ENCODE peak calls at places on chromosomes 12 and 14, in eight cellular contexts. B is K562, D is A549, A is HCT116, Z is endothelial cell of umbilical vein, F is GM12878, W is SK-N-SH, K is H1. J is an unnamed sample. For H3K9me3, the result is how much of the 10 kb centered on the place peaks cover.

GRCh38 chr12:110733089-110733715 is 9.5 kb downstream of the PPP1CC start:
- DNase-seq in Z (no peak), W (no peak), A (no peak), D (no peak), B (no peak), F (no peak), K (no peak), J (no peak)

GRCh38 chr12:112380663-112381420 is 1.4 kb downstream of the HECTD4 start:
- DNase-seq in A (no peak), K (peak), F (no peak), W (peak), Z (peak), B (peak), D (no peak), J (no peak)

GRCh38 chr12:122123051-122123760 is 44.6 kb downstream of the MLXIP start:
- DNase-seq in A (peak), Z (peak), K (peak), B (peak), F (no peak), D (peak), W (peak), J (peak)

GRCh38 chr12:105047303-105047702 is 37.0 kb downstream of the ALDH1L2 start:
- DNase-seq in Z (no peak), K (no peak), W (no peak), B (no peak), F (no peak), D (no peak), A (no peak), J (no peak)

GRCh38 chr14:31943861-31944255 is 133.2 kb upstream of the ARHGAP5 start:
- DNase-seq in Z (no peak), B (no peak), D (no peak), W (no peak), K (no peak), F (no peak), A (no peak), J (no peak)

GRCh38 chr14:76090611-76091010 is 61.1 kb upstream of the GPATCH2L start:
- DNase-seq in W (no peak), B (no peak), F (no peak), K (no peak), A (no peak), Z (no peak), D (no peak), J (no peak)

GRCh38 chr12:108653082-108653516 is 19.4 kb upstream of the SELPLG start:
- DNase-seq in D (no peak), W (no peak), K (no peak), F (no peak), A (no peak), B (no peak), Z (no peak), J (no peak)

GRCh38 chr12:118035194-118036041 is 18.9 kb downstream of the RFC5 start:
- DNase-seq in F (peak), B (no peak), A (no peak), K (no peak), Z (peak), W (peak), D (no peak), J (no peak)

DNA sequence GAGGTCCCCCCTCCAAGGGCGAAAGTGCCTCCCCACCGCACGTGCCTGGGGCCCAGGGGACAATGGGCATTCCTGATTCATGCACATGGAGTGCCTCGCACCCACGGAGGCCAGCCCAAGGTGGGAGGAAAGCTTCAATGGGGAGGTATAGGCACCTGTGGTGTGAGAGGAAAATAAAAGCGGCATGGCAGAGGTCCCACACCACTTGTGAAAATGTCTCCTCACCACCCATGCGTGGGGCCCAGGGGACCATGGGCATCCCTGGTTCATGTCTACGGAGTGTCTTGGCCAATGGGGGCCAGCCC is 384.7 kb downstream of the ALG10 start:
- DNase-seq in B (no peak), K (no peak), F (no peak), W (no peak), A (no peak), D (no peak), Z (no peak), J (no peak)
- H3K9me3 ChIP-seq in B (under half), K (half or more), F (under half), W (under half), A (under half), D (under half), Z (under half), J (half or more)

DNA sequence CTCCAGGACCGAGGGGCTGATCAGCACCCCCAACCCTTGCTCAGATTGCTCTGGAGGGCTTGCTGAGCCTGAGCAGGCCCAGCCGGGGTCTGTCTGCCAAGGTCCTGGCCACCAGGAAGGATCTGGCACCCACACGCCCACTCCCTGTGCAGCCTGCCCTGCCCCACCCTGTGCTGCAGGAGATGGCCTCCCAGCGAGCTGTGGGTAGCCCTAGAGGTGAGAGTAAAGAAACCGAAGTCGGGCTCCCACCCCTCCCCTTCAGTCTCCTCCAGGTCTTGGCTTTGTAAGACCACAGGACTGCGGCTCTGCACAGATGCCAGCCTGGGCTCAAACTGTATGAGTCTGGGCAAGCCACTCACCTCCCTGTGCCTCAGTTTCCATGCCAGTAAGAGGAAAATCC is 307.8 kb downstream of the BCL11B start:
- DNase-seq in W (no peak), D (no peak), B (no peak), A (no peak), F (no peak), K (peak), Z (no peak), J (no peak)
- TF ChIP-seq MAX in W (no peak), D (no peak), B (no peak), A (no peak), F (no peak), K (no peak), Z (no peak), J (no peak)

GRCh38 chr14:95946867-95947266 is 70.2 kb downstream of the TUNAR start:
- DNase-seq in B (no peak), K (no peak), A (no peak), F (no peak), Z (no peak), W (no peak), D (no peak), J (no peak)
- H3K9me3 ChIP-seq in B (under half), K (under half), A (under half), F (under half), Z (under half), W (under half), D (under half), J (under half)

GRCh38 chr12:2228535-2228934 is 175.7 kb downstream of the CACNA1C start:
- DNase-seq in Z (no peak), F (no peak), W (no peak), D (no peak), K (no peak), B (no peak), A (no peak), J (no peak)

GRCh38 chr12:2225736-2226135 is 172.9 kb downstream of the CACNA1C start:
- DNase-seq in D (no peak), F (no peak), W (no peak), B (no peak), Z (no peak), A (no peak), K (no peak), J (no peak)

GRCh38 chr12:2231011-2231595 is 178.3 kb downstream of the CACNA1C start:
- DNase-seq in A (no peak), Z (no peak), D (no peak), K (no peak), B (no peak), F (no peak), W (no peak), J (no peak)

GRCh38 chr12:2229661-2230539 is 177.1 kb downstream of the CACNA1C start:
- DNase-seq in W (no peak), Z (no peak), K (peak), F (no peak), D (no peak), B (peak), A (no peak), J (no peak)

GRCh38 chr12:2227360-2227759 is 174.6 kb downstream of the CACNA1C start:
- DNase-seq in D (no peak), K (no peak), A (no peak), F (no peak), B (no peak), Z (no peak), W (no peak), J (no peak)
- TF ChIP-seq MAX in D (no peak), K (no peak), A (no peak), F (no peak), B (no peak), Z (no peak), W (no peak), J (no peak)

GRCh38 chr14:105836730-105837129 is 310.3 kb downstream of the TMEM121 start:
- DNase-seq in F (no peak), W (no peak), K (no peak), A (no peak), D (no peak), Z (no peak), B (no peak), J (no peak)
- H3K9me3 ChIP-seq in F (under half), W (under half), K (half or more), A (under half), D (under half), Z (under half), B (under half), J (under half)

GRCh38 chr14:59085207-59085739 is 103.2 kb upstream of the DAAM1 start:
- DNase-seq in D (no peak), B (no peak), W (no peak), A (no peak), K (no peak), Z (no peak), F (no peak), J (no peak)
- TF ChIP-seq MAX in D (no peak), B (no peak), W (no peak), A (no peak), K (no peak), Z (no peak), F (no peak), J (no peak)

GRCh38 chr12:14257734-14258467 is 107.6 kb upstream of the ATF7IP start:
- DNase-seq in W (peak), B (peak), Z (peak), A (peak), F (peak), K (peak), D (peak), J (peak)

GRCh38 chr12:14258468-14258947 is 107.0 kb upstream of the ATF7IP start:
- DNase-seq in A (no peak), W (no peak), K (no peak), Z (no peak), F (no peak), D (no peak), B (no peak), J (no peak)

GRCh38 chr12:14256139-14256538 is 109.3 kb upstream of the ATF7IP start:
- DNase-seq in A (no peak), F (no peak), D (no peak), B (no peak), W (no peak), K (no peak), Z (peak), J (no peak)

GRCh38 chr12:14256555-14257169 is 108.8 kb upstream of the ATF7IP start:
- DNase-seq in A (peak), K (peak), Z (peak), D (peak), B (peak), W (peak), F (no peak), J (peak)

GRCh38 chr12:14257303-14257733 is 108.2 kb upstream of the ATF7IP start:
- DNase-seq in A (no peak), D (no peak), F (no peak), Z (no peak), B (no peak), W (no peak), K (no peak), J (no peak)
- H3K9me3 ChIP-seq in A (under half), D (under half), F (under half), Z (under half), B (under half), W (under half), K (under half), J (under half)

J was measured in HepG2.